ENCODE peak calls at places on chromosomes 13 and 19, in seven cellular contexts. One of them, this sample, is unnamed.
A peak's percentile ranks its signal among the peaks of the same experiment; 100 is the strongest.

GRCh38 chr19:42282036-42282762 is 13.1 kb downstream of the CIC start:
- DNase-seq in IMR-90: peak; percentile 34
- DNase-seq in mesendoderm: no peak
- DNase-seq in neuronal stem cell: no peak
- DNase-seq in mesenchymal stem cell: peak; percentile 85
- DNase-seq in H1: no peak
- DNase-seq in trophoblast cell: no peak
- DNase-seq in this sample: no peak

GRCh38 chr13:43354147-43354945 is 331.0 kb downstream of the DNAJC15 start:
- DNase-seq in IMR-90: no peak
- DNase-seq in mesendoderm: no peak
- DNase-seq in neuronal stem cell: no peak
- DNase-seq in mesenchymal stem cell: no peak
- DNase-seq in H1: no peak
- DNase-seq in trophoblast cell: no peak
- DNase-seq in this sample: no peak

GRCh38 chr19:47444388-47444821 is 25.1 kb upstream of the MEIS3 start:
- DNase-seq in IMR-90: no peak
- DNase-seq in mesendoderm: peak; percentile 63
- DNase-seq in neuronal stem cell: peak; percentile 64
- DNase-seq in mesenchymal stem cell: no peak
- DNase-seq in H1: no peak
- DNase-seq in trophoblast cell: peak; percentile 28
- DNase-seq in this sample: peak; percentile 64

GRCh38 chr13:33744589-33745369 is 73.2 kb upstream of the RFC3 start:
- DNase-seq in IMR-90: no peak
- DNase-seq in mesendoderm: no peak
- DNase-seq in neuronal stem cell: no peak
- DNase-seq in mesenchymal stem cell: no peak
- DNase-seq in H1: no peak
- DNase-seq in trophoblast cell: peak; percentile 27
- DNase-seq in this sample: no peak

GRCh38 chr19:8251025-8251472 is 41.9 kb downstream of the CERS4 start:
- DNase-seq in IMR-90: peak; percentile 11
- DNase-seq in mesendoderm: no peak
- DNase-seq in neuronal stem cell: no peak
- DNase-seq in mesenchymal stem cell: no peak
- DNase-seq in H1: no peak
- DNase-seq in trophoblast cell: no peak
- DNase-seq in this sample: no peak

GRCh38 chr19:15280915-15281683 is 48.9 kb upstream of the EPHX3 start:
- DNase-seq in IMR-90: peak; percentile 89
- DNase-seq in mesendoderm: peak; percentile 66
- DNase-seq in neuronal stem cell: peak; percentile 81
- DNase-seq in mesenchymal stem cell: peak; percentile 88
- DNase-seq in H1: no peak
- DNase-seq in trophoblast cell: peak; percentile 95
- DNase-seq in this sample: no peak

GRCh38 chr19:41977916-41978315 is 16.1 kb downstream of the ATP1A3 start:
- DNase-seq in IMR-90: no peak
- DNase-seq in mesendoderm: no peak
- DNase-seq in neuronal stem cell: no peak
- DNase-seq in mesenchymal stem cell: no peak
- DNase-seq in H1: no peak
- DNase-seq in trophoblast cell: no peak
- DNase-seq in this sample: peak; percentile 17

GRCh38 chr13:41222259-41222852 is 28.0 kb upstream of the KBTBD7 start:
- DNase-seq in IMR-90: peak; percentile 40
- DNase-seq in mesendoderm: peak; percentile 75
- DNase-seq in neuronal stem cell: peak; percentile 17
- DNase-seq in mesenchymal stem cell: peak; percentile 63
- DNase-seq in H1: no peak
- DNase-seq in trophoblast cell: peak; percentile 52
- DNase-seq in this sample: peak; percentile 67

GRCh38 chr19:18339703-18340102 is 695 bp upstream of the PGPEP1 start:
- DNase-seq in IMR-90: peak; percentile 25
- DNase-seq in mesendoderm: peak; percentile 94
- DNase-seq in neuronal stem cell: no peak
- DNase-seq in mesenchymal stem cell: peak; percentile 61
- DNase-seq in H1: no peak
- DNase-seq in trophoblast cell: no peak
- DNase-seq in this sample: peak; percentile 64

GRCh38 chr13:42807866-42808265 is 26.5 kb downstream of the FAM216B start:
- DNase-seq in IMR-90: peak; percentile 76
- DNase-seq in mesendoderm: no peak
- DNase-seq in neuronal stem cell: no peak
- DNase-seq in mesenchymal stem cell: peak; percentile 75
- DNase-seq in H1: no peak
- DNase-seq in trophoblast cell: no peak
- DNase-seq in this sample: no peak

GRCh38 chr13:114129649-114130062 is 2.8 kb downstream of the RASA3 start:
- DNase-seq in IMR-90: no peak
- DNase-seq in mesendoderm: no peak
- DNase-seq in neuronal stem cell: no peak
- DNase-seq in mesenchymal stem cell: peak; percentile 50
- DNase-seq in H1: no peak
- DNase-seq in trophoblast cell: no peak
- DNase-seq in this sample: no peak

GRCh38 chr19:47891923-47892666 is 6.0 kb upstream of the SULT2A1 start:
- DNase-seq in IMR-90: no peak
- DNase-seq in mesendoderm: peak; percentile 88
- DNase-seq in neuronal stem cell: peak; percentile 18
- DNase-seq in mesenchymal stem cell: peak; percentile 73
- DNase-seq in H1: no peak
- DNase-seq in trophoblast cell: peak; percentile 42
- DNase-seq in this sample: peak; percentile 79

GRCh38 chr19:6212403-6213265 is 67.1 kb downstream of the MLLT1 start:
- DNase-seq in IMR-90: no peak
- DNase-seq in mesendoderm: no peak
- DNase-seq in neuronal stem cell: no peak
- DNase-seq in mesenchymal stem cell: no peak
- DNase-seq in H1: no peak
- DNase-seq in trophoblast cell: no peak
- DNase-seq in this sample: no peak

GRCh38 chr19:6215701-6216235 is 64.0 kb downstream of the MLLT1 start:
- DNase-seq in IMR-90: no peak
- DNase-seq in mesendoderm: no peak
- DNase-seq in neuronal stem cell: no peak
- DNase-seq in mesenchymal stem cell: no peak
- DNase-seq in H1: no peak
- DNase-seq in trophoblast cell: no peak
- DNase-seq in this sample: no peak

GRCh38 chr19:6214881-6215541 is 64.8 kb downstream of the MLLT1 start:
- DNase-seq in IMR-90: no peak
- DNase-seq in mesendoderm: no peak
- DNase-seq in neuronal stem cell: no peak
- DNase-seq in mesenchymal stem cell: no peak
- DNase-seq in H1: no peak
- DNase-seq in trophoblast cell: peak; percentile 35
- DNase-seq in this sample: no peak

GRCh38 chr19:6213266-6213595 is 66.5 kb downstream of the MLLT1 start:
- DNase-seq in IMR-90: no peak
- DNase-seq in mesendoderm: no peak
- DNase-seq in neuronal stem cell: no peak
- DNase-seq in mesenchymal stem cell: no peak
- DNase-seq in H1: no peak
- DNase-seq in trophoblast cell: no peak
- DNase-seq in this sample: no peak

GRCh38 chr19:6213696-6214585 is 65.8 kb downstream of the MLLT1 start:
- DNase-seq in IMR-90: no peak
- DNase-seq in mesendoderm: no peak
- DNase-seq in neuronal stem cell: no peak
- DNase-seq in mesenchymal stem cell: no peak
- DNase-seq in H1: no peak
- DNase-seq in trophoblast cell: no peak
- DNase-seq in this sample: no peak
- H2BK5ac ChIP-seq in IMR-90: no peak overlapping the region
- H2BK5ac ChIP-seq in mesendoderm: no peak overlapping the region
- H2BK5ac ChIP-seq in neuronal stem cell: peak overlapping the region; percentile 53
- H2BK5ac ChIP-seq in mesenchymal stem cell: no peak overlapping the region
- H2BK5ac ChIP-seq in H1: no peak overlapping the region
- H2BK5ac ChIP-seq in trophoblast cell: no peak overlapping the region
- H2BK5ac ChIP-seq in this sample: no peak overlapping the region

GRCh38 chr13:80199585-80200292 is 141.2 kb downstream of the SPRY2 start:
- DNase-seq in IMR-90: no peak
- DNase-seq in mesendoderm: no peak
- DNase-seq in neuronal stem cell: no peak
- DNase-seq in mesenchymal stem cell: no peak
- DNase-seq in H1: no peak
- DNase-seq in trophoblast cell: no peak
- DNase-seq in this sample: no peak
- H2BK5ac ChIP-seq in IMR-90: no peak overlapping the region
- H2BK5ac ChIP-seq in mesendoderm: no peak overlapping the region
- H2BK5ac ChIP-seq in neuronal stem cell: no peak overlapping the region
- H2BK5ac ChIP-seq in mesenchymal stem cell: no peak overlapping the region
- H2BK5ac ChIP-seq in H1: no peak overlapping the region
- H2BK5ac ChIP-seq in trophoblast cell: no peak overlapping the region
- H2BK5ac ChIP-seq in this sample: no peak overlapping the region

GRCh38 chr13:31138515-31138914 is 23.2 kb downstream of the HSPH1 start:
- DNase-seq in IMR-90: no peak
- DNase-seq in mesendoderm: no peak
- DNase-seq in neuronal stem cell: no peak
- DNase-seq in mesenchymal stem cell: no peak
- DNase-seq in H1: no peak
- DNase-seq in trophoblast cell: no peak
- DNase-seq in this sample: no peak
- H2BK5ac ChIP-seq in IMR-90: no peak overlapping the region
- H2BK5ac ChIP-seq in mesendoderm: no peak overlapping the region
- H2BK5ac ChIP-seq in neuronal stem cell: no peak overlapping the region
- H2BK5ac ChIP-seq in mesenchymal stem cell: no peak overlapping the region
- H2BK5ac ChIP-seq in H1: no peak overlapping the region
- H2BK5ac ChIP-seq in trophoblast cell: no peak overlapping the region
- H2BK5ac ChIP-seq in this sample: no peak overlapping the region

GRCh38 chr13:24225062-24225461 is 64.5 kb downstream of the SPATA13 start:
- DNase-seq in IMR-90: no peak
- DNase-seq in mesendoderm: no peak
- DNase-seq in neuronal stem cell: no peak
- DNase-seq in mesenchymal stem cell: no peak
- DNase-seq in H1: no peak
- DNase-seq in trophoblast cell: no peak
- DNase-seq in this sample: no peak
- H2BK5ac ChIP-seq in IMR-90: no peak overlapping the region
- H2BK5ac ChIP-seq in mesendoderm: no peak overlapping the region
- H2BK5ac ChIP-seq in neuronal stem cell: no peak overlapping the region
- H2BK5ac ChIP-seq in mesenchymal stem cell: no peak overlapping the region
- H2BK5ac ChIP-seq in H1: no peak overlapping the region
- H2BK5ac ChIP-seq in trophoblast cell: no peak overlapping the region
- H2BK5ac ChIP-seq in this sample: no peak overlapping the region

DNA sequence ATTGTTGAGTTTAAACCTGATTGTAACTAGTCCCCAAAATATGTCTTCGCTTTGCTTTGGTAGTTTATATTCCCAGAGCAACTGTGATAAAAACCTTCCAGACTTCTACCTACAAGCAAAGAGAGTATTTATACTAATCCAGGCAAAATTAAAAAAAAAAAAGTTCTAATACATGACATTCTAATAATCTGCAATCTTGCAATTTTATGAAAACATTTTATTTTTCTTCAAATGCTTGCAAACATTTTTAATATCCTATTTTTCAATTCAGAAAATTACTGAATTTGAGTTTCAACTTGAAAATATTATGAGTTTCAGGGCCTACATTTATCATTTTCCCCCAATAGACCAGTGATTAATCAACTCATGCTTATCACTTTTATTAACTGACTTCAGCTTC is 830.2 kb upstream of the KLHL1 start:
- DNase-seq in IMR-90: no peak
- DNase-seq in mesendoderm: no peak
- DNase-seq in neuronal stem cell: no peak
- DNase-seq in mesenchymal stem cell: no peak
- DNase-seq in H1: no peak
- DNase-seq in trophoblast cell: no peak
- DNase-seq in this sample: no peak
- H2BK5ac ChIP-seq in IMR-90: no peak overlapping the region
- H2BK5ac ChIP-seq in mesendoderm: no peak overlapping the region
- H2BK5ac ChIP-seq in neuronal stem cell: no peak overlapping the region
- H2BK5ac ChIP-seq in mesenchymal stem cell: no peak overlapping the region
- H2BK5ac ChIP-seq in H1: no peak overlapping the region
- H2BK5ac ChIP-seq in trophoblast cell: no peak overlapping the region
- H2BK5ac ChIP-seq in this sample: no peak overlapping the region

GRCh38 chr13:77036294-77036693 is 9.3 kb upstream of the FBXL3 start:
- DNase-seq in IMR-90: no peak
- DNase-seq in mesendoderm: no peak
- DNase-seq in neuronal stem cell: no peak
- DNase-seq in mesenchymal stem cell: no peak
- DNase-seq in H1: no peak
- DNase-seq in trophoblast cell: no peak
- DNase-seq in this sample: no peak
- H2BK5ac ChIP-seq in IMR-90: no peak overlapping the region
- H2BK5ac ChIP-seq in mesendoderm: no peak overlapping the region
- H2BK5ac ChIP-seq in neuronal stem cell: no peak overlapping the region
- H2BK5ac ChIP-seq in mesenchymal stem cell: no peak overlapping the region
- H2BK5ac ChIP-seq in H1: no peak overlapping the region
- H2BK5ac ChIP-seq in trophoblast cell: no peak overlapping the region
- H2BK5ac ChIP-seq in this sample: no peak overlapping the region